ENCODE peak calls at places on chromosomes 11 and 22, in eight cellular contexts. Z is Panc1, Y is HCT116, K is GM23338, I is K562, E is endothelial cell of umbilical vein, B is SK-N-SH, Q is stomach. U is an unnamed sample.

GRCh38 chr11:102144357-102145342 is 34.4 kb downstream of the YAP1 start:
- DNase-seq in Q (peak), B (no peak), E (peak), I (no peak), Y (no peak), Z (no peak), K (no peak), U (no peak)

GRCh38 chr11:92302766-92303165 is 78.1 kb downstream of the FAT3 start:
- DNase-seq in Z (no peak), I (no peak), E (no peak), Y (no peak), Q (no peak), B (no peak), K (no peak), U (no peak)

GRCh38 chr22:33099593-33099992 is 41.4 kb upstream of the SYN3 start:
- DNase-seq in K (no peak), Y (no peak), Z (no peak), E (no peak), I (no peak), Q (no peak), B (no peak), U (no peak)

GRCh38 chr11:19191530-19192169 is 10.1 kb downstream of the CSRP3 start:
- DNase-seq in Z (no peak), E (no peak), Q (no peak), K (no peak), Y (no peak), B (peak), I (no peak), U (no peak)

GRCh38 chr11:35103366-35104194 is 35.4 kb upstream of the CD44 start:
- DNase-seq in B (no peak), Z (no peak), E (no peak), K (no peak), Y (no peak), I (no peak), Q (no peak), U (no peak)

GRCh38 chr11:1837171-1838076 is 1.4 kb upstream of the TNNI2 start:
- DNase-seq in K (peak), B (peak), E (peak), I (peak), Z (no peak), Y (no peak), Q (peak), U (no peak)

GRCh38 chr11:122676638-122677037 is 21.1 kb downstream of the UBASH3B start:
- DNase-seq in E (no peak), Y (peak), Q (no peak), I (no peak), B (no peak), K (no peak), Z (no peak), U (no peak)

GRCh38 chr11:78079232-78080083 is at the start of gene NDUFC2:
- DNase-seq in Z (peak), B (peak), Q (peak), K (peak), Y (peak), I (peak), E (peak), U (peak)

GRCh38 chr11:14029971-14030531 is 67.5 kb downstream of the SPON1 start:
- DNase-seq in Z (no peak), E (no peak), B (no peak), K (no peak), Q (peak), Y (no peak), I (no peak), U (peak)

GRCh38 chr11:46050065-46050464 is 71.2 kb downstream of the PHF21A start:
- DNase-seq in I (no peak), E (no peak), B (no peak), Y (peak), Z (no peak), K (peak), Q (no peak), U (no peak)
- TF ChIP-seq POLR2AphosphoS5 in I (no peak), E (no peak), B (no peak), Y (no peak), Z (no peak), K (no peak), Q (peak), U (no peak)

DNA sequence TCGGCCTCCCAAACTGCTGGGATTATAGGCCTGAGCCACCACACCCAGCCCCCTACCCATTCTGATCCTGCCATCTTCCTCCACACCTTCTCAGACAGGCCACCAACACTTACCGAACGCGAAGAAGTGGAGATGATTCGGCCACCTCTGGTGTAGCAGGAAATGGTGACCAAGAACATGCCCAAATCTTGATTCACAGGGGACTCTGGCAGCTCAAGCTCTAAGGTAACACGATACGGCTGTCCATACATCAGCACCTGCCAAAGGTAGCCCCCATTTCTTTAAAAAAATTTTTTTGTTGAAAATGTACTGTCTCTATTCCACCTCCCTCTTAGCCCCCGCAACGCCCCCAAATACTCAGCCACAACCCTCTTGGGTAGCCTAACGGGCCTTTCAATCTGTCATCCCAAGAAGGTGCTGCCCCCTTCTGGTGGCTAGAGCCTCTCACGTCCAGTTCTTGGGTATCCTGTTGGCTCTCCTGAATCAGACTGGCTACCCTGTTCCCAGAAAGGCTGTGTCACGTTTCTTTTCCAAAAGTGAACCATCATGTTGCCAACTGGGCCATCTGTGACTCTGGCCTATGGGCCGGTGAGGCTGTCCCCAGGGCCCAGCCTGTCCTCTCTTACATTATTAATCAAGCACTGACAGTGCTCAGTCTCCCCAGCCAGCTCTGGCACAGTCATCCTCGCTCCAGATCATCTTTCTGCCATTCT is 5.3 kb upstream of the LRRN4CL start:
- DNase-seq in Q (peak), I (peak), Y (peak), B (peak), K (peak), E (peak), Z (peak), U (peak)
- TF ChIP-seq POLR2AphosphoS5 in Q (peak), I (no peak), Y (peak), B (no peak), K (no peak), E (no peak), Z (no peak), U (no peak)

GRCh38 chr22:46936378-46936916 is 174.0 kb downstream of the TBC1D22A start:
- DNase-seq in K (no peak), I (no peak), E (no peak), Q (no peak), B (no peak), Y (no peak), Z (no peak), U (no peak)

GRCh38 chr22:46937185-46937584 is 174.7 kb downstream of the TBC1D22A start:
- DNase-seq in Q (no peak), Y (no peak), E (no peak), Z (no peak), I (no peak), K (no peak), B (no peak), U (no peak)

GRCh38 chr22:46934746-46935491 is 172.5 kb downstream of the TBC1D22A start:
- DNase-seq in B (no peak), I (peak), Q (no peak), Z (peak), Y (peak), K (no peak), E (peak), U (no peak)

GRCh38 chr22:46934172-46934745 is 171.8 kb downstream of the TBC1D22A start:
- DNase-seq in B (no peak), K (no peak), E (peak), Z (no peak), Q (no peak), I (peak), Y (no peak), U (no peak)

DNA sequence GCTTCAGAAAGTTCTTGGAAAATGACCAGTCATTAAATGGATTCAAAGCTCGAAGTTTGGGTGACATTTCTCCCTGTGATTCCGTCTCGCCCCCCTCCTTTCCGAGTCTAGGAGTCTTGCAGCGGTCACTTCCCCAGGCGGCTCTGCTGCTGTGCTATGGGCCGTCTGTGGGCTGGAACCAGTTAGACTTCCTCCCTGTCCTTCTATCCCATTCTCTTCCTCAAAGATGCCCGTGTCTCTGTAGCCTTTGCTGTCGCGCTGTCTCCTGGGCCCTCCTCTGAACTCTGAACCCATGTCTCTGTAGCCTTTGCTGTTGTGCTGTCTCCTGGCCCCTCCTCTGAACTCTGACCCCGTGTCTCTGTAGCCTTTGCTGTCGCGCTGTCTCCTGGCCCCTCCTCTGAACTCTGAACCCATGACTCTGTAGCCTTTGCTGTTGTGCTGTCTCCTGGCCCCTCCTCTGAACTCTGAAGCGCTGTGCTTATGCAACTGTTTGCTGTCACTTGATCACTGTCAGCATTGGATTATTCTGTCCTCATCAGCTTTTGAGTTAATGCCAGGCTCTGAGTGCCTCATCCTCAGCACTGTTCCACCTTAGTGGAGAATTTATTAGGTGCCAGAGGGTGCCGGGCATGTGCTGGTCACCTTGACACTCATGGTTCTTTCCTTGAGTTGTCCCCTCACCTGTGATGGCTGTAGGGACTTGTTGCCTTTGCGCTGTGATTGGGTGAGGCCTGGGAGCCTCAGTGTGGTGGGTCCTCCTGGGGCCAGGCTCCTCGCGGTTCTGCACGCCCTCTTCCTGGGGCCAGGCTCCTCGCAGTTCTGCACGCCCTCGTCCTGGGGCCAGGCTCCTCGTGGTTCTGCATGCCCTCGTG is 173.3 kb downstream of the TBC1D22A start:
- DNase-seq in E (no peak), K (no peak), B (no peak), Q (no peak), Z (no peak), Y (no peak), I (peak), U (no peak)
- TF ChIP-seq POLR2AphosphoS5 in E (no peak), K (no peak), B (no peak), Q (no peak), Z (no peak), Y (no peak), I (no peak), U (no peak)

DNA sequence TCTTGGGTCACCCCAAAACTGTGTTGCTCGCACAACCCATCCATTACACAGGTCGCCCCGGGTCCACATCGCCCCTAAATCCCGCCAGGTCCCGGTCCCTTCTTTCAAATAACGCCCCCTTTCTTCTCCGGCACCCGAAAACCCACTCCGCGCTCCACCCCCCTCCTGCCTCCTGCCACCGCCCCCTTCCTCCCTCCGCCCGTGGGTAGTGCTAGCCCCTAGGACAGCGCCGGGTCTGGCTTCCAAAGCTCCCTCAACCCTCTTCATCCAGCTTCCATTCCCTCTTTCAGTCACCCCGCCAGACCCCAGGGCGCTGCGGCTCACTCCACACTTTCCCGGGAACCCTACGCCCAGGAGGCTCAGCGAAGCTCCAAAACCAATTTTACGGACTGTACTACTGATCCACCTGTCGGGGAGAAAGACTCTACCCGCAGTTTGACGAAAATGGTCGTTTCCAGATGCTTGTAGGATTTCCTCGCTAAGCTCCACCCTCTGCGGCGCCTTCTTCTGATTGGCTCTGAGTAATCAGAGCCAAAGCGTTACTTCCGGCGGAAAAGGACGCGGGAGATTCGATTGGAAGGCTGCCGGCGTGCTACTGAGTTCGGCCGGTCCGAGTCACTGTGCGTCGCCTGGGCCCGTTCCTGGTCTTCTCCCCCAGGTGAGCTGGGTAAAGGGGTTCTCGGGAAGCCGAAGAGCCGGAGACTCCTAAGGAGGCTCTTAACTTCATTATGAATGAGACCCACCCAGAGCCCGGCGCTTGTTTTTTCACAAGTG is at the start of gene DDIAS:
- DNase-seq in Y (peak), K (peak), Q (peak), E (peak), I (peak), Z (peak), B (peak), U (peak)
- TF ChIP-seq POLR2AphosphoS5 in Y (peak), K (peak), Q (peak), E (peak), I (peak), Z (peak), B (peak), U (peak)

GRCh38 chr22:22894740-22895731 is 7.4 kb downstream of the IGLL5 start:
- DNase-seq in E (no peak), B (no peak), Q (no peak), K (no peak), Y (no peak), Z (no peak), I (peak), U (no peak)
- TF ChIP-seq POLR2AphosphoS5 in E (no peak), B (no peak), Q (no peak), K (no peak), Y (no peak), Z (no peak), I (no peak), U (no peak)

GRCh38 chr22:27796118-27796517 is 5.4 kb downstream of the MN1 start:
- DNase-seq in Y (no peak), E (no peak), I (no peak), K (no peak), Q (no peak), Z (no peak), B (no peak), U (no peak)

GRCh38 chr22:27792452-27793165 is 8.9 kb downstream of the MN1 start:
- DNase-seq in I (no peak), Q (no peak), Z (no peak), K (no peak), B (no peak), Y (no peak), E (no peak), U (no peak)

GRCh38 chr22:27796829-27797792 is 4.4 kb downstream of the MN1 start:
- DNase-seq in E (no peak), K (no peak), I (no peak), B (no peak), Y (no peak), Z (no peak), Q (no peak), U (no peak)

GRCh38 chr22:27794244-27794643 is 7.3 kb downstream of the MN1 start:
- DNase-seq in E (no peak), B (no peak), I (no peak), Y (no peak), Z (no peak), K (peak), Q (no peak), U (no peak)

DNA sequence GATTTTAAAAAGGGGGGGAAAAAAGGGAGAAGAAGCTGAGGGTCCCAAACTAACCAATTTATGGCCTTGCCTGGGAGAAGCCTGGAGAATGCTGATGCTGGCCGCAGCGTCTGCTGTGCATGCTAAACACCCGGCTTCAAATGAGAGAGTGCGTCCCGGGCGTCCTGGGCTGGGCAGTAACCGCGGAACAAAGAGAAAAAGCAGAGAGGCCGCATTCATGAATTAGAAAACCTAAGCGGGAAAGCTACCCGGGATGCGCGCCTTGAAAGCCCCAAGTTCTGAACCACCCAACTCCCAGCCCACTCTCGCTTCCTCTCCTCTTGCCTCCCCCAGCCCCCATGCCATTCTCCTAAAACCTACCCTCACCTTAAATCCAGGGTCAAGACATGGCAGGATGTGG is 6.5 kb downstream of the MN1 start:
- DNase-seq in Q (no peak), Y (no peak), E (no peak), B (no peak), K (peak), I (no peak), Z (no peak), U (no peak)
- TF ChIP-seq POLR2AphosphoS5 in Q (no peak), Y (no peak), E (no peak), B (no peak), K (no peak), I (no peak), Z (no peak), U (no peak)

GRCh38 chr11:120881591-120881990 is 142.3 kb upstream of the TBCEL start:
- DNase-seq in Y (no peak), I (no peak), K (no peak), Q (no peak), E (no peak), Z (no peak), B (no peak), U (no peak)

GRCh38 chr11:120880791-120881190 is 143.1 kb upstream of the TBCEL start:
- DNase-seq in I (no peak), Z (no peak), B (no peak), Q (no peak), K (no peak), Y (no peak), E (no peak), U (no peak)

GRCh38 chr11:120883404-120884135 is 140.3 kb upstream of the TBCEL start:
- DNase-seq in Q (no peak), E (peak), B (peak), I (no peak), K (no peak), Z (no peak), Y (no peak), U (no peak)

GRCh38 chr11:120882237-120882636 is 141.7 kb upstream of the TBCEL start:
- DNase-seq in E (no peak), Y (no peak), Z (no peak), I (no peak), Q (no peak), B (peak), K (no peak), U (no peak)

DNA sequence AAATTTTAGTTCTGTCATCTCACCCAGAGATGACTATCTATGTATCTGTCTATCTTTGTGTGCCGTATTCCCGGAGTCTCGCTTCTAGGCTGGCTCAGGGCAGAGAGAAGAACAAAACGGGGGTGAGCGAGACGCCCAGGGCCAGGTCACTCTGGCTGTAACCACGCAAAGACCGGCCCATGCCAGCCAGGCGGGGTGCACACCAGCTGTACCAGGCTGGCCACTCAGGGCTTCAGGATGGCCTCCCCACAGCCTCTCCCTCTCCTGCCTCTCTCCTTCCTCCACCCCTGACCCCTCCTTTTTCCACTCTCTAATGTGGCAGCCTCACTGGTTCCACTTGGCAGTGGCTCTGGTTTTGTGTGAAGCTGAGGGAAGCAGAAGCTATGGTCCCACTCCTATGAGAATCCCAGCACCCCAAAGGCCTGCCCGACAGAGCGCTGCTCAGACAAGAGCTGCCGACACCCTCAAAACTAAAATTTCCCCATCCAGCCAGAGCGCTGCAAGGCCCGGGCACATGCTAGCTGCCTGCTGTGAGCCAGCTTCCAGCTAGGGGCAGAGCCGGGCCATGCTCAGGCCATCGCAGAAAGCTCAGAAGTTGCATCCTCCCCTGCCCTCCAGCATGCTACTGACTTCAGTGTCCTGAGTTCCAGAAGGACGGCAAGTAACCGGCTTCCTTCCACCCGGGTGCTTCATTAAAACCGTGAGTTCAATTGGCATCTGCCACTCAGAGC is 139.4 kb upstream of the TBCEL start:
- DNase-seq in Z (no peak), Q (no peak), K (peak), I (no peak), B (peak), Y (no peak), E (no peak), U (no peak)
- TF ChIP-seq POLR2AphosphoS5 in Z (no peak), Q (no peak), K (no peak), I (no peak), B (no peak), Y (no peak), E (no peak), U (no peak)

GRCh38 chr11:36699271-36699670 is 101.2 kb upstream of the RAG2 start:
- DNase-seq in Y (no peak), B (no peak), K (no peak), E (no peak), Q (no peak), I (no peak), Z (no peak), U (no peak)

GRCh38 chr11:36703055-36703404 is 105.0 kb upstream of the RAG2 start:
- DNase-seq in Q (no peak), E (no peak), Y (no peak), B (no peak), K (no peak), I (no peak), Z (no peak), U (no peak)

GRCh38 chr11:36702330-36703054 is 104.5 kb upstream of the RAG2 start:
- DNase-seq in K (peak), Q (no peak), Y (peak), Z (peak), E (peak), I (peak), B (peak), U (no peak)
- TF ChIP-seq POLR2AphosphoS5 in K (no peak), Q (no peak), Y (no peak), Z (no peak), E (no peak), I (no peak), B (no peak), U (no peak)

GRCh38 chr11:13009921-13010736 is 1.0 kb downstream of the RASSF10 start:
- DNase-seq in E (peak), K (peak), B (peak), Q (peak), I (no peak), Y (no peak), Z (no peak), U (no peak)

GRCh38 chr11:13007702-13008435 is 1.2 kb upstream of the RASSF10 start:
- DNase-seq in Y (no peak), Z (no peak), Q (peak), B (no peak), I (no peak), K (no peak), E (no peak), U (no peak)

GRCh38 chr11:13009476-13009920 is 382 bp downstream of the RASSF10 start:
- DNase-seq in Q (no peak), E (peak), I (no peak), B (no peak), K (no peak), Y (no peak), Z (no peak), U (no peak)

GRCh38 chr11:13007182-13007581 is 1.9 kb upstream of the RASSF10 start:
- DNase-seq in B (no peak), Q (no peak), I (no peak), K (no peak), Z (no peak), Y (no peak), E (no peak), U (no peak)

GRCh38 chr11:13008625-13009475 is at the start of gene RASSF10:
- DNase-seq in E (peak), I (no peak), K (peak), Z (no peak), Y (no peak), Q (peak), B (peak), U (peak)
- TF ChIP-seq POLR2AphosphoS5 in E (no peak), I (no peak), K (peak), Z (no peak), Y (no peak), Q (peak), B (no peak), U (peak)